ENCODE peak calls at places on chromosomes 3 and 15, in four cellular contexts. S is aorta; B is SJSA1; Z is CD4-positive, alpha-beta memory T cell. I is an unnamed sample.

GRCh38 chr15:32831458-32831857 is 113.7 kb downstream of the GREM1 start:
- DNase-seq in B (no peak), S (no peak), Z (no peak), I (no peak)

GRCh38 chr15:100114526-100114925 is 227.2 kb downstream of the ADAMTS17 start:
- DNase-seq in Z (no peak), B (peak; percentile 86), S (peak; percentile 30), I (peak; percentile 31)

GRCh38 chr3:169619793-169620192 is 43.7 kb downstream of the MECOM start:
- DNase-seq in Z (no peak), S (no peak), B (no peak), I (no peak)

GRCh38 chr15:67521770-67522568 is 1.0 kb downstream of the C15orf61 start:
- DNase-seq in Z (no peak), S (no peak), B (no peak), I (no peak)

GRCh38 chr3:151268267-151269235 is 9.8 kb downstream of the P2RY14 start:
- DNase-seq in B (no peak), Z (peak; percentile 53), S (no peak), I (no peak)

GRCh38 chr3:148400754-148401153 is 296.9 kb upstream of the AGTR1 start:
- DNase-seq in B (no peak), S (no peak), Z (no peak), I (no peak)

GRCh38 chr15:73388256-73388781 is 19.6 kb upstream of the HCN4 start:
- DNase-seq in Z (no peak), B (no peak), S (no peak), I (peak; percentile 29)

GRCh38 chr15:79378394-79379158 is 53.6 kb upstream of the MINAR1 start:
- DNase-seq in Z (no peak), S (no peak), B (no peak), I (no peak)

GRCh38 chr3:42174679-42175660 is 83.8 kb downstream of the TRAK1 start:
- DNase-seq in Z (no peak), B (no peak), S (no peak), I (no peak)

GRCh38 chr15:47293763-47294162 is 423.5 kb upstream of the SEMA6D start:
- DNase-seq in B (no peak), Z (no peak), S (no peak), I (peak; percentile 50)

GRCh38 chr3:42273351-42273750 is 7.4 kb upstream of the CCK start:
- DNase-seq in B (peak; percentile 3), S (no peak), Z (no peak), I (no peak)

GRCh38 chr15:100730129-100730528 is 127.7 kb downstream of the ASB7 start:
- DNase-seq in S (peak; percentile 24), Z (no peak), B (no peak), I (no peak)

GRCh38 chr3:196641278-196642058 is 2.0 kb downstream of the NRROS start:
- DNase-seq in S (no peak), Z (peak; percentile 62), B (no peak), I (no peak)

GRCh38 chr3:45776611-45777010 is 19.7 kb downstream of the SLC6A20 start:
- DNase-seq in S (no peak), Z (no peak), B (peak; percentile 92), I (no peak)

GRCh38 chr3:157527471-157527881 is 24.3 kb upstream of the VEPH1 start:
- DNase-seq in B (no peak), S (no peak), Z (no peak), I (no peak)

GRCh38 chr3:71754610-71755253 is 1.1 kb downstream of the GPR27 start:
- DNase-seq in S (no peak), Z (no peak), B (no peak), I (no peak)

GRCh38 chr15:72341361-72341760 is 21.4 kb upstream of the CELF6 start:
- DNase-seq in S (no peak), B (no peak), Z (no peak), I (no peak)

GRCh38 chr15:57922780-57923179 is 142.7 kb downstream of the ALDH1A2 start:
- DNase-seq in Z (no peak), B (no peak), S (no peak), I (peak; percentile 93)

GRCh38 chr3:12556243-12556722 is 604 bp upstream of the MKRN2 start:
- DNase-seq in S (no peak), B (no peak), Z (no peak), I (no peak)
- H3K27ac ChIP-seq in S (no peak overlapping the region), B (peak overlapping the region; percentile 12), Z (peak overlapping the region; percentile 93), I (no peak overlapping the region)

DNA sequence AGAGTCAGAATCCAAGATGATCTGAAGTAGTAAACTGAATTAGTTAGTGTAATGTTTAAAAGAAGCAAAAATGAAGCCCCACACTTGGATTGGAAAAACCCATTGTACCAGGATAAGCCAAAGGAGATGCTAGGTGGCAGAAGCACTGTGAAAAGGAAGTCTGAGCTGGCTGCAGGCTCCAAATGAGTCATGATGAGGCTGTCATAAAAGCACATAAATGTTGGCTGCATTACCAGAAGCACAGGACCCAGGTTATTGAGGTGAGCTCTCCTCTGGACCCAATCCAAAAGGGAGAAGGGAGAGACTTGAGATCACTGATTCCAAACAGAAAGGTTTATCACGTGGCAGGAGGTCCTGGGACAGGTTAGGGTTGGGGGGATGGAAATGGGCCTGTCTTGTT is 3.2 kb upstream of the ACAN start:
- DNase-seq in S (no peak), B (no peak), Z (no peak), I (no peak)
- H3K27me3 ChIP-seq in S (no peaks in the 10 kb centered on the region), B (peaks cover 49% of the 10 kb centered on the region), Z (peaks cover 5% of the 10 kb centered on the region), I (no peaks in the 10 kb centered on the region)

DNA sequence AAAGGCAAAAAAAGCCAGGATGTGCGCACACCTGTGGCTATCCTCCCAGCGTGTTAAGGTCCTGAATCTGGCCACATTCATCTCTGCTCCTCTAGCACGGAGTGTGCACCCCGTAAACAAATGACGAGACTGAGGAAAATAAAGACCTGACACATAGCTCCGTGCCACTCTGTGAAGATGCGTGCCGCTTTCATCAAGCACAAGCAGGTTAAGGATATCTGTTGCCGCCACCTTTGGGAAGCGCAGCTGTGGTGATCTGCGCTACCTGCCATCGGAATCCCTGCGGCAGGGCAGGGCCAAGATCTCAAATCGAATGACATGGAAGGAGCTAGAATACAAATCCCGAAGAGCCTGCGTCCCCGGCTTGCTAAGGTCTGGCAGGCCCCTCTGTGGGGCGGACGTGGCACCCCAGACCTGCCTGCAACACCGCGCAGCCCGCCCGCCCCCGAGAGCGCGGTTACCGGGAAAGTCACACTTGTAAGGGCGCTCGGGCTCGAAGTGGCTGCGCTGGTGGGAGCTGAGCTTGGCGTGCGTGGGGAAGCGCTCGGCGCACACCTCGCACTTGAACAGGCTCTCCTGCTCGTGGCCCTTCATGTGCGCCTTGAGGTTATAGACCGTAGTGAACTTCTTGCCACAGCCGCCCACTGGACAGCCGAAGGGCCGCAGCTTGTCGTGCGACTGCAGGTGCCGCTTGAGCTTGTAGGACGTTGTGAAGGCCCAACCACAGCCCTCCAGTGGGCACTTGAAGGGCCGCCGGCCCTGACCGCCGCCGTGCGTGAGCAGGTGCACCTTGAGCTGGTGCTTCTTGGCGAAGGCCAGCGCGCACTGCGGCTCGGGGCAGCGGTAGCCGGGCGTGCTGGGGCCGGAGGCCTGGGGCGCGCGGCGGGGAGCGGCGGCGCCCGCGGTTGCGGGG is 937 bp downstream of the ZXDC start:
- DNase-seq in B (no peak), Z (peak; percentile 53), S (peak; percentile 83), I (peak; percentile 61)
- H3K27ac ChIP-seq in B (no peak overlapping the region), Z (peak overlapping the region; percentile 60), S (no peak overlapping the region), I (peak overlapping the region; percentile 89)

GRCh38 chr15:65391732-65392131 is 13.9 kb upstream of the IGDCC3 start:
- DNase-seq in S (peak; percentile 60), Z (no peak), B (no peak), I (no peak)
- H3K27me3 ChIP-seq in S (no peaks in the 10 kb centered on the region), Z (peaks cover 11% of the 10 kb centered on the region), B (peaks cover 2% of the 10 kb centered on the region), I (no peaks in the 10 kb centered on the region)

GRCh38 chr3:12342151-12342550 is 53.3 kb downstream of the PPARG start:
- DNase-seq in B (no peak), Z (no peak), S (no peak), I (no peak)

GRCh38 chr3:12340506-12340905 is 51.6 kb downstream of the PPARG start:
- DNase-seq in B (no peak), S (no peak), Z (no peak), I (no peak)

GRCh38 chr3:12345584-12346494 is 57.0 kb downstream of the PPARG start:
- DNase-seq in Z (no peak), S (no peak), B (no peak), I (no peak)

GRCh38 chr3:12345141-12345561 is 56.3 kb downstream of the PPARG start:
- DNase-seq in B (no peak), S (no peak), Z (no peak), I (no peak)

DNA sequence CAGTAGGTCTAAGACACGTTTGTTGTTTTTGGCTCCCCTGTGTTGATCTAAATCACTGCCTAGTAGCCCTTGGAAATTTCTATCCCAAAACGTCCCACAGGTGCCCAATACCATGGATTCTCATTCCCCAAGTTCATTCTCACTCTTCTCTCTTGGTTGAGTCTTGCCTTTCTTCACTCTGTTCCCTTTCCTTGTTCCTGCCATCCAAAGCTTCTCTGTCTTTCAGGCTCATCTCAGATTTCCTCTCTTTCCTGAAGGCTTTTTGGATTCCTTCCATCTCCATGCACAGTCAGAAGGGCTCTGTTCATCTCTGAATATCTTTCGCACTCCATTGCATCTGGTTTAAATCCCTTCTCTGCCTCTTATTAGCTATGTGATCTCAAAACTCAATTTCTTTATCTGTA is 54.2 kb downstream of the PPARG start:
- DNase-seq in S (no peak), B (no peak), Z (no peak), I (no peak)
- H3K27ac ChIP-seq in S (no peak overlapping the region), B (no peak overlapping the region), Z (no peak overlapping the region), I (no peak overlapping the region)

GRCh38 chr3:172315401-172316091 is 132.7 kb downstream of the GHSR start:
- DNase-seq in B (no peak), S (no peak), Z (no peak), I (no peak)

GRCh38 chr3:172317984-172318383 is 130.3 kb downstream of the GHSR start:
- DNase-seq in B (peak; percentile 46), Z (no peak), S (peak; percentile 82), I (no peak)

GRCh38 chr3:172316758-172317157 is 131.5 kb downstream of the GHSR start:
- DNase-seq in S (no peak), B (no peak), Z (no peak), I (no peak)

GRCh38 chr3:172319653-172320052 is 128.6 kb downstream of the GHSR start:
- DNase-seq in Z (no peak), S (no peak), B (no peak), I (no peak)

DNA sequence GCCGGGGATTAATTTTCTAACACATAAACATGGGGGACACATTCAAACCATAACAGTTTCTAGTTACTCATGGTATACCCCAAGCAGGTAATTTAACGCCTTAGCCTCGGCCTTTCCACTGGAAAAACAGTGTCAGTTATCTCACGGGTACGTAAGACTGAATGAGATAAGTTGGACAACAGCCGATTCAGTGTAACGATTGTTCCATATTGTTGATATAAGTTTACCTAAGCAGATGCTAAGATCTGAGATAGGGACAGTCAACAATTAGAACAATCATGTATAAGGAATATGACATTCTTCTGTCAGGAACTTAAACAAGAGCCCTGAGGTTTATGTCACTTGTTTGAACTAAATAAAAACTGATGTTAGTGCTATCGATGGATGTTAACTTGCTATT is 130.8 kb downstream of the GHSR start:
- DNase-seq in Z (no peak), B (no peak), S (no peak), I (no peak)
- H3K27me3 ChIP-seq in Z (no peaks in the 10 kb centered on the region), B (no peaks in the 10 kb centered on the region), S (no peaks in the 10 kb centered on the region), I (no peaks in the 10 kb centered on the region)

GRCh38 chr3:130963878-130964277 is 62.7 kb downstream of the ASTE1 start:
- DNase-seq in Z (no peak), S (no peak), B (peak; percentile 69), I (no peak)
- H3K27ac ChIP-seq in Z (no peak overlapping the region), S (no peak overlapping the region), B (peak overlapping the region; percentile 88), I (no peak overlapping the region)

GRCh38 chr3:140545756-140546155 is 132.1 kb upstream of the TRIM42 start:
- DNase-seq in S (no peak), B (no peak), Z (no peak), I (no peak)
- H3K27me3 ChIP-seq in S (no peaks in the 10 kb centered on the region), B (no peaks in the 10 kb centered on the region), Z (no peaks in the 10 kb centered on the region), I (no peaks in the 10 kb centered on the region)